ENCODE peak calls at places on chromosomes 6 and 20, in eight cellular contexts. V is HFFc6, H is bronchial epithelial cell, F is upper lobe of right lung, T is mammary epithelial cell, S is lower leg skin, W is cardiac muscle cell, R is cardiac fibroblast. Z is an unnamed sample.

GRCh38 chr6:149859368-149859767 is 4.8 kb downstream of the LRP11 start:
- DNase-seq in S (no peak), H (peak; percentile 68), V (peak; percentile 92), F (peak; percentile 25), R (peak; percentile 94), W (no peak), T (peak; percentile 47), Z (no peak)

GRCh38 chr6:128482642-128483041 is 37.8 kb downstream of the PTPRK start:
- DNase-seq in S (no peak), F (no peak), W (no peak), T (no peak), R (no peak), V (no peak), H (no peak), Z (no peak)

GRCh38 chr6:21219241-21219640 is 374.3 kb upstream of the SOX4 start:
- DNase-seq in S (no peak), T (no peak), W (no peak), F (no peak), R (no peak), V (no peak), H (no peak), Z (no peak)

GRCh38 chr6:57267586-57268293 is 45.6 kb upstream of the RAB23 start:
- DNase-seq in S (no peak), F (no peak), R (peak; percentile 100), W (peak; percentile 35), T (peak; percentile 94), V (peak; percentile 98), H (peak; percentile 97), Z (peak; percentile 57)

GRCh38 chr20:46501961-46502360 is 11.4 kb downstream of the ZNF334 start:
- DNase-seq in H (no peak), W (no peak), V (no peak), S (no peak), R (no peak), T (no peak), F (no peak), Z (no peak)

GRCh38 chr20:45835230-45836224 is 1.9 kb downstream of the SNX21 start:
- DNase-seq in T (no peak), H (peak; percentile 33), V (no peak), F (no peak), W (no peak), R (peak; percentile 80), S (peak; percentile 95), Z (no peak)

GRCh38 chr6:53058388-53058890 is 6.8 kb upstream of the FBXO9 start:
- DNase-seq in F (no peak), S (no peak), V (no peak), W (no peak), T (no peak), R (no peak), H (no peak), Z (no peak)

GRCh38 chr20:14773486-14773885 is 436.1 kb upstream of the FLRT3 start:
- DNase-seq in S (no peak), R (no peak), F (no peak), H (peak; percentile 74), W (no peak), V (no peak), T (no peak), Z (no peak)

GRCh38 chr6:125101656-125102055 is 51.9 kb upstream of the TPD52L1 start:
- DNase-seq in S (no peak), V (no peak), T (no peak), R (no peak), H (peak; percentile 70), W (no peak), F (no peak), Z (no peak)

GRCh38 chr6:124962617-124963415 is 579 bp downstream of the RNF217 start:
- DNase-seq in V (peak; percentile 7), H (no peak), T (peak; percentile 63), R (peak; percentile 48), S (peak; percentile 88), F (peak; percentile 79), W (peak; percentile 53), Z (no peak)

GRCh38 chr6:143060354-143060805 is 309 bp upstream of the AIG1 start:
- DNase-seq in H (peak; percentile 68), T (peak; percentile 82), S (peak; percentile 95), F (peak; percentile 93), V (peak; percentile 82), W (peak; percentile 90), R (peak; percentile 85), Z (peak; percentile 86)

GRCh38 chr6:69732045-69732444 is 64.8 kb downstream of the LMBRD1 start:
- DNase-seq in H (peak; percentile 42), T (no peak), W (no peak), R (peak; percentile 61), V (no peak), S (no peak), F (no peak), Z (no peak)

GRCh38 chr20:22474215-22474614 is 110.2 kb downstream of the FOXA2 start:
- DNase-seq in R (no peak), H (no peak), F (no peak), S (no peak), V (no peak), W (no peak), T (no peak), Z (no peak)

GRCh38 chr6:14638562-14638931 is 521.0 kb downstream of the CD83 start:
- DNase-seq in W (no peak), F (no peak), R (no peak), T (no peak), S (no peak), V (no peak), H (no peak), Z (no peak)

GRCh38 chr6:93424303-93425064 is 5.1 kb upstream of the EPHA7 start:
- DNase-seq in F (no peak), W (peak; percentile 44), H (peak; percentile 19), V (no peak), R (peak; percentile 40), T (no peak), S (no peak), Z (no peak)

GRCh38 chr6:113078791-113079190 is 731.7 kb downstream of the RFPL4B start:
- DNase-seq in W (no peak), S (no peak), H (no peak), R (no peak), F (no peak), V (no peak), T (no peak), Z (no peak)

GRCh38 chr20:58878399-58878798 is 25.9 kb downstream of the GNAS start:
- DNase-seq in S (no peak), W (no peak), F (no peak), V (no peak), T (no peak), R (no peak), H (no peak), Z (no peak)

GRCh38 chr20:23869520-23869919 is 10.0 kb downstream of the CST5 start:
- DNase-seq in R (no peak), W (no peak), H (no peak), T (no peak), V (no peak), S (no peak), F (no peak), Z (no peak)

DNA sequence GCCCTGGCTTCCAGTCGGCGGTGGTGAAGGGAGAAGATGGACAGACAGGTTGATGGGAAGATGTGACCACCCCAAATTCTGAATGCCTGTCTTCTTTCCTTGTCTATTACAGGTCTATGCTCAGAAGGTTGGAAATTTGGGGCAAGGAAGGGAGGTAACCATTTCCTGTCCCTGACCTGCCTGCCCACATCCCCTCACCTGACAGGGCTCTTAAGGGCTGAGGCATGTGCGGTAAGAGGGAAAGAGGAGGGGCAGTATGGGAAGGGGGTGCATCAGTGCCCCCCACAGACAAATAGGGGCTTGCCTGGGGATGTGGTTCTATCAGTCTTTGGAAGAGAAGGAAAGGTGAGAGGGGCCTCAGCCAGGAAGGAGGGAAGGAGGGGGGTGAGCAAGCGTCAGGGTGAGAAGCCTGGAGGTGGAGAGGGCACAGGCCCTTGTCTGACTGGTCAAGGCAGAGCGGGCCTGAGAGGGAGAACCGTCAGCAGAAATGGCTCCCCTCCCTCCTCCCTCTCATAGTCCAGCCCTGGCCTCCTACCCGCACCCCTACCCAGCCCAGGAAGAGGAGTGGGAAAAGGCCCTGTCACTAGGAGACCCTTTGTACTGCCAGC is 104.5 kb upstream of the FOXP4 start:
- DNase-seq in H (no peak), V (no peak), R (no peak), F (no peak), S (no peak), T (no peak), W (no peak), Z (peak; percentile 21)
- TF ChIP-seq CTCF in H (no peak), V (no peak), R (no peak), F (no peak), S (no peak), T (no peak), W (no peak), Z (no peak)

DNA sequence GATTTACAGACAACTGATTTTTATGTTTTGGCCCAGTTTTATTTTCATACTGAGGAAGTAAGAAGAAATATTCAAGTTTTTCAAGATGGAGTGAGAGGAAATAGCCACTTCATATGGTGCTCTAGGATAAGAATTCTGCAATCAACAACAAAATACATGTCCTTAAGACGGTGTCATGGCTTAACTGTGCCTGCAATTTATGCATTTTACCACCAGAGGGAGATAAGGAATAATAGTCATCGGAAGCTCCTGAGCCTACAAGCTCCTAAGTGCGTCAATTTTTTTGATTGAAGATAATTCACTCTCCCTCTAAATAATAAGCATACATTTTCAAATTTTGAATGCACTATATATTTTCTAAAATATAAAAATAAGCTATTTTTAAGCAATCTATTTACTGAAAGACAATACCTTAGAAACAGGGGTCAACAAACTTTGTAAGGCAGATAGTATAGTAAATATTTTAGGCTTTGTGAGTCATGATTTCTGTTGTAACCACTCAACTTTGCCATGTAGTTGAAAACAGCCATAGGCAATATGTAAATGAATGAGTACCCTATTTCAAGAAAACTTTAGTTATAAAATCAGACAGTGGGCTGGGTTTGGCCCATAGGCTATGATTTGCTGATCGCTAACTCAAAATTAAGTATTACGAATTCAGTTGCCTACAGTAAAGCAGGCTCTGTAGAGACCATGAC is 230.9 kb upstream of the DTNBP1 start:
- DNase-seq in R (peak; percentile 57), S (no peak), T (peak; percentile 35), F (no peak), V (no peak), W (no peak), H (peak; percentile 42), Z (no peak)
- TF ChIP-seq CTCF in R (peak; percentile 37), S (no peak), T (peak; percentile 41), F (peak; percentile 48), V (peak; percentile 72), W (peak; percentile 45), H (peak; percentile 25), Z (peak; percentile 84)

DNA sequence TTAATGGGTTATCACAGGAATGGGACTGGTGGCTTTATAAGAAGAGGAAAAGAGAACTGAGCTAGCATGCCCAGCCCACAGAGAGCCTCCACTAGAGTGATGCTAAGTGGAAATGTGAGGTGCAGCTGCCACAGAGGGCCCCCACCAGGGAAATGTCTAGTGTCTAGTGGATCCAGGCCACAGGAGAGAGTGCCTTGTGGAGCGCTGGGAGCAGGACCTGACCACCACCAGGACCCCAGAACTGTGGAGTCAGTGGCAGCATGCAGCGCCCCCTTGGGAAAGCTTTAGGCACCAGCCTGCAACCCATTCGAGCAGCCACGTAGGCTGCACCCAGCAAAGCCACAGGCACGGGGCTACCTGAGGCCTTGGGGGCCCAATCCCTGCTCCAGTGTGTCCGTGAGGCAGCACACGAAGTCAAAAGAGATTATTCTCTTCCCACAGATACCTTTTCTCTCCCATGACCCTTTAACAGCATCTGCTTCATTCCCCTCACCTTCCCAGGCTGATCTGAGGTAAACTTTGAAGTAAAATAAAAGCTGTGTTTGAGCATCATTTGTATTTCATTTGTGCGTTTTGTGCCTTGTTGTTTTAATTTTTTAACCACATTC is 4.4 kb downstream of the HLA-E start:
- DNase-seq in R (no peak), W (no peak), V (no peak), T (no peak), F (no peak), H (no peak), S (peak; percentile 79), Z (peak; percentile 76)
- TF ChIP-seq CTCF in R (peak; percentile 19), W (peak; percentile 27), V (peak; percentile 60), T (peak; percentile 35), F (peak; percentile 10), H (peak; percentile 20), S (no peak), Z (peak; percentile 41)

GRCh38 chr6:7243188-7243942 is 69.6 kb downstream of the SSR1 start:
- DNase-seq in W (peak; percentile 77), R (peak; percentile 74), H (peak; percentile 66), S (no peak), F (no peak), T (peak; percentile 44), V (peak; percentile 54), Z (peak; percentile 56)
- TF ChIP-seq CTCF in W (peak; percentile 84), R (peak; percentile 91), H (peak; percentile 81), S (peak; percentile 24), F (peak; percentile 88), T (peak; percentile 91), V (peak; percentile 92), Z (peak; percentile 97)

Z was measured in activated CD8-positive, alpha-beta T cell treated with anti-CD3 and anti-CD28 coated beads for 36 hours.